ENCODE peak calls at places on chromosomes 16 and 17, in six cellular contexts. S, X, I, V, T and A are unnamed samples.

GRCh38 chr17:49013311-49014205 is 16.4 kb downstream of the IGF2BP1 start:
- DNase-seq in I (no peak), X (peak), S (peak), T (no peak), V (no peak), A (no peak)

GRCh38 chr16:28010671-28011070 is 52.8 kb downstream of the GSG1L start:
- DNase-seq in I (no peak), X (no peak), T (no peak), V (no peak), S (no peak), A (no peak)

GRCh38 chr16:19114359-19115147 is 789 bp downstream of the ITPRIPL2 start:
- DNase-seq in I (peak), S (no peak), X (peak), T (no peak), V (peak), A (peak)

GRCh38 chr17:77724876-77725615 is 233.5 kb upstream of the TNRC6C start:
- DNase-seq in T (peak), I (peak), S (no peak), X (no peak), V (no peak), A (no peak)

GRCh38 chr16:66924527-66925321 is 611 bp downstream of the RRAD start:
- DNase-seq in V (no peak), X (peak), S (no peak), I (peak), T (no peak), A (no peak)

GRCh38 chr16:8905168-8905762 is 23.1 kb downstream of the LITAFD start:
- DNase-seq in S (no peak), I (no peak), T (no peak), V (no peak), X (no peak), A (no peak)

GRCh38 chr17:44557653-44558285 is 485 bp downstream of the FZD2 start:
- DNase-seq in I (peak), T (no peak), S (no peak), V (peak), X (no peak), A (no peak)

GRCh38 chr16:49651980-49652379 is 203.9 kb downstream of the ZNF423 start:
- DNase-seq in S (no peak), I (no peak), V (no peak), T (no peak), X (no peak), A (no peak)

GRCh38 chr17:60383379-60383778 is 8.6 kb downstream of the USP32 start:
- DNase-seq in X (no peak), I (no peak), V (no peak), S (no peak), T (no peak), A (no peak)

GRCh38 chr17:55458977-55459376 is 37.3 kb upstream of the MMD start:
- DNase-seq in I (no peak), X (no peak), S (no peak), T (no peak), V (no peak), A (no peak)

GRCh38 chr16:19705131-19705501 is 12.9 kb downstream of the KNOP1 start:
- DNase-seq in S (no peak), V (peak), I (no peak), X (no peak), T (no peak), A (no peak)

GRCh38 chr17:47952181-47953021 is 5.3 kb downstream of the PRR15L start:
- DNase-seq in T (no peak), I (peak), V (no peak), X (no peak), S (no peak), A (peak)

GRCh38 chr17:81435636-81436293 is 40.5 kb downstream of the BAHCC1 start:
- DNase-seq in X (no peak), V (no peak), S (no peak), T (no peak), I (no peak), A (no peak)

GRCh38 chr17:75649687-75650086 is 16.5 kb downstream of the SMIM5 start:
- DNase-seq in T (no peak), S (no peak), V (peak), I (no peak), X (no peak), A (no peak)

GRCh38 chr16:81380932-81381331 is 63.7 kb upstream of the CMIP start:
- DNase-seq in X (no peak), V (no peak), S (no peak), I (no peak), T (no peak), A (no peak)

GRCh38 chr17:61799812-61800484 is 63.4 kb downstream of the BRIP1 start:
- DNase-seq in I (no peak), X (no peak), V (no peak), S (no peak), T (no peak), A (no peak)

GRCh38 chr17:50836826-50837225 is 1.4 kb downstream of the WFIKKN2 start:
- DNase-seq in I (no peak), S (no peak), T (no peak), X (no peak), V (no peak), A (no peak)

GRCh38 chr17:72822358-72823023 is 270.0 kb downstream of the SLC39A11 start:
- DNase-seq in S (no peak), T (no peak), X (no peak), V (no peak), I (no peak), A (no peak)

GRCh38 chr17:44502598-44503079 is 567 bp downstream of the GPATCH8 start:
- DNase-seq in T (no peak), S (no peak), V (no peak), X (peak), I (no peak), A (no peak)

GRCh38 chr17:32608267-32608666 is 121.5 kb downstream of the CDK5R1 start:
- DNase-seq in S (no peak), T (no peak), X (no peak), V (no peak), I (no peak), A (no peak)

GRCh38 chr17:76239538-76240274 is 587 bp downstream of the RNF157 start:
- DNase-seq in T (no peak), X (peak), I (no peak), S (no peak), V (peak), A (peak)

DNA sequence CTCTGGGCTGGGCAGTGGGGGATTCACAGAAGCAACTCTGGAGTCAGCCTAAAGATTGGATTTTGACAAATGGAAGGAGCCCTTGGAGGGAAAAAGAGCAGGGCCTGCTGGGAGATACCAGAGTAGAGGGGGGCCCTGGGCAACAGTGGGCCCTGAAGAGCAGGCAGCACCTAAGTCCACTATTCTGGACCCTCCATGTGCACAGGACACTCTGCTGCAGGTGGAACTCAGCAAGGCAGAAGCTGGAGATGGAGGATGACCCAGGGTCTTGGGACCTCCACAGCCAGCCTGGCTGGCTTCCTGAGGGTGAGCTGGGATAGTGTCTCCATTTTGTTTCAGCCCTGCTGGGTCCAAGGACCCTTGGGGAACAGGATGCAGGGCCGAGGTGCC is 63.0 kb upstream of the TEX2 start:
- DNase-seq in X (no peak), T (no peak), V (no peak), I (no peak), S (no peak), A (no peak)
- H3K4me3 ChIP-seq in X (no peak), T (no peak), V (no peak), I (no peak), S (no peak), A (no peak)

GRCh38 chr16:58087209-58087913 is 41.8 kb downstream of the CFAP20 start:
- DNase-seq in S (no peak), X (no peak), T (no peak), V (no peak), I (no peak), A (no peak)

GRCh38 chr16:58085584-58086251 is 43.5 kb downstream of the CFAP20 start:
- DNase-seq in S (no peak), I (no peak), X (no peak), V (no peak), T (no peak), A (no peak)

GRCh38 chr16:58088116-58088515 is 41.1 kb downstream of the CFAP20 start:
- DNase-seq in T (no peak), V (no peak), I (no peak), S (no peak), X (no peak), A (no peak)

GRCh38 chr16:58085171-58085570 is 44.0 kb downstream of the CFAP20 start:
- DNase-seq in X (no peak), T (no peak), S (no peak), V (no peak), I (no peak), A (no peak)

GRCh38 chr16:58086381-58087208 is 42.6 kb downstream of the CFAP20 start:
- DNase-seq in X (no peak), V (no peak), S (no peak), T (no peak), I (no peak), A (no peak)
- TF ChIP-seq POLR2AphosphoS5 in X (no peak), V (no peak), S (no peak), T (no peak), I (no peak), A (no peak)

DNA sequence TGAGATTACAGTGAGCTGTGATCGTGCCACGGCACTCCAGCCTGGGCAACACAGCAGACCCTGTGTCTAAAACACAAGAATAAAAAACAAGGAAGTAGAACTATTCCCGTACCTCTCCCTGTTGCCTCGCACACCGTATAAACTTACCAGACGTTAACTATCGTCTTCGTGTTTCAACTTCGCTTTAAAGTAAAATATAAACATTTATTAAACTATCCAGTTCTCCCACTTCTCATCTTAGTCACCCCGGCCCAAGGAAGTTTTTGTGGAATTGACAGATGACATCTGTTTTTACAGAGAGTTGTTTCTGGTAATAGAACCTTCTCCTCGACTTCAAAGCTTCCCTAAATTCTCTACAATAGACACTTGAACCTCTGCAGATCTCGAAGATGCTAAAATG is 83.1 kb downstream of the NXN start:
- DNase-seq in T (no peak), S (no peak), V (no peak), I (no peak), X (no peak), A (no peak)
- H3K4me3 ChIP-seq in T (no peak), S (no peak), V (peak), I (no peak), X (no peak), A (no peak)

GRCh38 chr17:312476-313148 is 40.0 kb downstream of the RPH3AL start:
- DNase-seq in I (no peak), V (no peak), S (no peak), T (no peak), X (no peak), A (no peak)
- TF ChIP-seq POLR2AphosphoS5 in I (no peak), V (no peak), S (no peak), T (no peak), X (no peak), A (no peak)

DNA sequence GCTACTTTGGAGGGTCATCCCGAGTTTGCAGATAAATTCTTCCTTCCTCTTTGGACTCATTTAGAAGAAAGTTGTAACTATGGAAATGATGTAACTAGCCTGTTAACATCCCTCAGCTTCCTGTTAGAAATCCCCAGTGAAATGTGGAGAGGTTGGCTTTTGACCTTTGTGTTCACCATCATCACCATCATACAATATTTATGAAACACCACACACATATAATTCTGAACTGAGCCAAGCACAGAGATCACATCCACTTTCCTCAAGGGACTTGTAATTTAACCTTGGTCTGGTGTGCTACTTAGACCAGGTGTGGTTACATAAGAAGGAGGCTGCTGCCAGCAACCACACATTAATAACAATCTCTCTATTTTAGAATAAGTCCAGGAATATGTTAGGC is 2.5 kb downstream of the CAPNS2 start:
- DNase-seq in I (no peak), V (peak), S (no peak), X (no peak), T (no peak), A (no peak)
- H3K4me3 ChIP-seq in I (no peak), V (no peak), S (no peak), X (no peak), T (no peak), A (no peak)

DNA sequence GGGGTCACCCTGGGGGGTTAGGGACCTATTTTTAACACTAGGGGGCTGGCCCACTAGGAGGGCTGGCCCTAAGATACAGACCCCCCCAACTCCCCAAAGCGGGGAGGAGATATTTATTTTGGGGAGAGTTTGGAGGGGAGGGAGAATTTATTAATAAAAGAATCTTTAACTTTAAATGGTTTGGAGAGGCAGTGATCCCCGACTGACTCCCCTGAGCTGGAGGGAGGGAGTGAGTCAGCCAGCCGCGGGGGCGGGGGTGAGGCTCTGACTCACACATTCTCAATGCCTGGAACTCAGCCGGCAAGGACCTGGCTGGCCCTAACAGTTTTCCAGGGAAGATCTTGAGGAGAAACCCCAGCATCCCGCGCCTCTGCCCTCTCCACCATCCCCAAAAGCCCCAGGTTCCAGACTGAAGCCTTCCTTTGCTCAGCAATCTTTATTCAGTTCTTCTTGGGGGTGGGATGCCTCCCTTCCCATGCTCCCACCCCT is 1.5 kb downstream of the HCFC1R1 start:
- DNase-seq in S (no peak), T (no peak), V (peak), I (peak), X (peak), A (peak)
- TF ChIP-seq POLR2AphosphoS5 in S (no peak), T (no peak), V (peak), I (peak), X (peak), A (peak)

DNA sequence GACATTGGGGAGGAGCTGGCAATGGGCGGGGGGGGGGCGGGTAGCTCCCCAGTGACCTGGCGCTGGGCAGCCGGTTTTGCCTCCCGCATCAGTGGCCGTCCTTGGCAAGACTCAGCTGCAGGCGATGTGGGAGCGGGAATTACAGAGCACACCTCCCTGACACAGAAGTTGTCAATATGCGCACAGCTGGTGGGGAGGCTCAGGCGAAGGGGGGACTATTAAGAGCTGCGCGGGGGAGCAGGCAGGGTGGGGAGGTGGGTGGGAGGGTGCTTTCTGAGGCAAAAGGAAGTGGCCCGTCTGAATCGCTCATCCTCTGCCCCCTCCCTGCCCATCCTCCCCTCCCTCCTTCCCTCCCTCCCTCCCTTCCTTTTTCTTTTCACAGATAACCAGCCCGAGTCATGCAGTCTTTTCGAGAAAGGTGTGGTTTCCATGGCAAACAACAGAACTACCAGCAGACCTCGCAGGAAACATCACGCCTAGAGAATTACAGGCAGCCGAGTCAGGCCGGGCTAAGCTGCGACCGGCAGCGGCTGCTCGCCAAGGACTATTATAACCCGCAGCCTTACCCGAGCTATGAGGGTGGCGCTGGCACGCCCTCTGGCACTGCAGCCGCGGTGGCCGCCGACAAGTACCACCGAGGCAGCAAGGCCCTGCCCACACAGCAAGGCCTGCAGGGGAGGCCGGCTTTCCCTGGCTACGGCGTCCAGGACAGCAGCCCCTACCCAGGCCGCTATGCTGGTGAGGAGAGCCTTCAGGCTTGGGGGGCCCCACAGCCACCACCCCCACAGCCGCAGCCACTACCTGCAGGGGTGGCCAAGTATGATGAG is 44.0 kb downstream of the SREBF1 start:
- DNase-seq in I (no peak), S (no peak), V (no peak), X (no peak), T (no peak), A (no peak)
- H3K4me3 ChIP-seq in I (no peak), S (no peak), V (no peak), X (no peak), T (no peak), A (no peak)

GRCh38 chr16:84756830-84757229 is 57.0 kb downstream of the USP10 start:
- DNase-seq in S (no peak), V (no peak), I (no peak), T (no peak), X (no peak), A (no peak)

GRCh38 chr16:84755004-84755672 is 55.3 kb downstream of the USP10 start:
- DNase-seq in V (no peak), I (no peak), T (no peak), X (no peak), S (no peak), A (no peak)

GRCh38 chr16:84753412-84754325 is 53.9 kb downstream of the USP10 start:
- DNase-seq in I (no peak), X (no peak), S (no peak), V (no peak), T (no peak), A (no peak)

GRCh38 chr16:84752600-84752999 is 52.8 kb downstream of the USP10 start:
- DNase-seq in S (no peak), T (no peak), I (no peak), V (no peak), X (no peak), A (no peak)

GRCh38 chr16:84754353-84754856 is 54.6 kb downstream of the USP10 start:
- DNase-seq in T (peak), X (peak), I (peak), S (peak), V (peak), A (peak)
- TF ChIP-seq POLR2AphosphoS5 in T (no peak), X (no peak), I (no peak), S (no peak), V (no peak), A (no peak)

DNA sequence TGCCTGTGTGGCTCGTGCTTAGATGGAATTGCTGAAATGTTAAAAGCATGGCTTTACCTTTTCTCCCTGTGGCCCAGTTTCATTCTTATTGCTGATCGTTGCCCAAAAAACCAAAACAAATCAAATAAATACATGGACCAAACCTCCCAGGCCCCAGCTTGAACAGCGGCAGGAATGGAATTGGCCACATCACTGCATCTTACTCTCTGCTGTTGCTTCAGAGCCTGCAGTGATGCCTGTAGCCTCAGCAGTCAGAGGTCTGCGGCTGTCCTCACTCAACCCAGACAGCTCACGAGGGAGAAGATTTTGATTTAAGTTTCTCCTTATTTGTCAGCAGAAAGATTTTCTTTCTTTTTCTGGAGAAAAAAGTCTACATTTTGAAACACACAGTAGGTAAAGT is 91.5 kb downstream of the NPIPB11 start:
- DNase-seq in T (no peak), X (no peak), I (no peak), V (peak), S (no peak), A (no peak)
- H3K4me3 ChIP-seq in T (no peak), X (no peak), I (no peak), V (no peak), S (no peak), A (no peak)

GRCh38 chr17:35740216-35740615 is 8.8 kb downstream of the RASL10B start:
- DNase-seq in V (peak), X (no peak), S (no peak), T (no peak), I (no peak), A (no peak)

GRCh38 chr17:35738519-35739133 is 7.2 kb downstream of the RASL10B start:
- DNase-seq in S (no peak), X (no peak), I (no peak), T (no peak), V (no peak), A (no peak)

GRCh38 chr17:35742496-35742895 is 10.5 kb downstream of the GAS2L2 start:
- DNase-seq in X (no peak), V (peak), T (no peak), S (no peak), I (no peak), A (no peak)

GRCh38 chr17:35742896-35743477 is 10.1 kb downstream of the GAS2L2 start:
- DNase-seq in S (no peak), T (no peak), X (no peak), V (peak), I (no peak), A (no peak)

GRCh38 chr17:35740997-35741931 is 9.8 kb downstream of the RASL10B start:
- DNase-seq in X (peak), S (no peak), I (no peak), V (peak), T (no peak), A (no peak)
- TF ChIP-seq POLR2AphosphoS5 in X (no peak), S (peak), I (no peak), V (no peak), T (no peak), A (no peak)